ENCODE peak calls at places on chromosome 3, in eight cellular contexts. One of them, this sample, is unnamed.

GRCh38 chr3:104437131-104437750 is 929.5 kb upstream of the ALCAM start:
- DNase-seq in endothelial cell of umbilical vein: no peak
- DNase-seq in Peyer's patch: no peak
- DNase-seq in IMR-90: peak; percentile 53
- DNase-seq in H54: no peak
- DNase-seq in esophagus muscularis mucosa: no peak
- DNase-seq in NB4: no peak
- DNase-seq in adrenal gland: peak; percentile 1
- DNase-seq in this sample: no peak

GRCh38 chr3:85433334-85433733 is 474.5 kb downstream of the CADM2 start:
- DNase-seq in H54: no peak
- DNase-seq in IMR-90: no peak
- DNase-seq in NB4: no peak
- DNase-seq in adrenal gland: no peak
- DNase-seq in Peyer's patch: no peak
- DNase-seq in endothelial cell of umbilical vein: no peak
- DNase-seq in esophagus muscularis mucosa: no peak
- DNase-seq in this sample: no peak

GRCh38 chr3:141345528-141345927 is 22.8 kb upstream of the ZBTB38 start:
- DNase-seq in IMR-90: no peak
- DNase-seq in adrenal gland: no peak
- DNase-seq in NB4: no peak
- DNase-seq in H54: no peak
- DNase-seq in Peyer's patch: no peak
- DNase-seq in esophagus muscularis mucosa: no peak
- DNase-seq in endothelial cell of umbilical vein: no peak
- DNase-seq in this sample: no peak

GRCh38 chr3:12339701-12340480 is 51.0 kb downstream of the PPARG start:
- DNase-seq in IMR-90: no peak
- DNase-seq in adrenal gland: no peak
- DNase-seq in H54: no peak
- DNase-seq in esophagus muscularis mucosa: no peak
- DNase-seq in NB4: no peak
- DNase-seq in Peyer's patch: no peak
- DNase-seq in endothelial cell of umbilical vein: no peak
- DNase-seq in this sample: no peak

GRCh38 chr3:111923095-111923771 is 55.6 kb upstream of the ABHD10 start:
- DNase-seq in esophagus muscularis mucosa: no peak
- DNase-seq in IMR-90: peak; percentile 22
- DNase-seq in endothelial cell of umbilical vein: no peak
- DNase-seq in adrenal gland: no peak
- DNase-seq in NB4: no peak
- DNase-seq in H54: no peak
- DNase-seq in Peyer's patch: no peak
- DNase-seq in this sample: no peak

GRCh38 chr3:61524933-61525332 is 36.4 kb upstream of the PTPRG start:
- DNase-seq in IMR-90: no peak
- DNase-seq in H54: no peak
- DNase-seq in adrenal gland: peak; percentile 24
- DNase-seq in endothelial cell of umbilical vein: peak; percentile 49
- DNase-seq in NB4: no peak
- DNase-seq in esophagus muscularis mucosa: no peak
- DNase-seq in Peyer's patch: no peak
- DNase-seq in this sample: no peak

GRCh38 chr3:123552095-123552714 is 32.6 kb downstream of the HACD2 start:
- DNase-seq in IMR-90: peak; percentile 25
- DNase-seq in adrenal gland: no peak
- DNase-seq in NB4: peak; percentile 7
- DNase-seq in Peyer's patch: no peak
- DNase-seq in esophagus muscularis mucosa: no peak
- DNase-seq in H54: no peak
- DNase-seq in endothelial cell of umbilical vein: peak; percentile 45
- DNase-seq in this sample: no peak

GRCh38 chr3:64161481-64161952 is 63.7 kb downstream of the PRICKLE2 start:
- DNase-seq in H54: no peak
- DNase-seq in Peyer's patch: no peak
- DNase-seq in esophagus muscularis mucosa: no peak
- DNase-seq in NB4: no peak
- DNase-seq in endothelial cell of umbilical vein: no peak
- DNase-seq in IMR-90: no peak
- DNase-seq in adrenal gland: no peak
- DNase-seq in this sample: no peak

GRCh38 chr3:65177879-65178484 is 490.2 kb upstream of the ADAMTS9 start:
- DNase-seq in adrenal gland: no peak
- DNase-seq in NB4: no peak
- DNase-seq in Peyer's patch: no peak
- DNase-seq in esophagus muscularis mucosa: no peak
- DNase-seq in IMR-90: no peak
- DNase-seq in endothelial cell of umbilical vein: no peak
- DNase-seq in H54: no peak
- DNase-seq in this sample: no peak

GRCh38 chr3:127440384-127440783 is 150.1 kb downstream of the TPRA1 start:
- DNase-seq in endothelial cell of umbilical vein: no peak
- DNase-seq in IMR-90: no peak
- DNase-seq in adrenal gland: no peak
- DNase-seq in esophagus muscularis mucosa: no peak
- DNase-seq in H54: no peak
- DNase-seq in NB4: no peak
- DNase-seq in Peyer's patch: no peak
- DNase-seq in this sample: no peak

GRCh38 chr3:156803949-156804741 is 22.0 kb upstream of the LEKR1 start:
- DNase-seq in IMR-90: no peak
- DNase-seq in adrenal gland: no peak
- DNase-seq in NB4: no peak
- DNase-seq in H54: no peak
- DNase-seq in endothelial cell of umbilical vein: no peak
- DNase-seq in esophagus muscularis mucosa: no peak
- DNase-seq in Peyer's patch: no peak
- DNase-seq in this sample: peak; percentile 34
- TF ChIP-seq POLR2A in IMR-90: no peak
- TF ChIP-seq POLR2A in adrenal gland: no peak
- TF ChIP-seq POLR2A in NB4: no peak
- TF ChIP-seq POLR2A in H54: no peak
- TF ChIP-seq POLR2A in endothelial cell of umbilical vein: no peak
- TF ChIP-seq POLR2A in esophagus muscularis mucosa: no peak
- TF ChIP-seq POLR2A in Peyer's patch: no peak
- TF ChIP-seq POLR2A in this sample: no peak

DNA sequence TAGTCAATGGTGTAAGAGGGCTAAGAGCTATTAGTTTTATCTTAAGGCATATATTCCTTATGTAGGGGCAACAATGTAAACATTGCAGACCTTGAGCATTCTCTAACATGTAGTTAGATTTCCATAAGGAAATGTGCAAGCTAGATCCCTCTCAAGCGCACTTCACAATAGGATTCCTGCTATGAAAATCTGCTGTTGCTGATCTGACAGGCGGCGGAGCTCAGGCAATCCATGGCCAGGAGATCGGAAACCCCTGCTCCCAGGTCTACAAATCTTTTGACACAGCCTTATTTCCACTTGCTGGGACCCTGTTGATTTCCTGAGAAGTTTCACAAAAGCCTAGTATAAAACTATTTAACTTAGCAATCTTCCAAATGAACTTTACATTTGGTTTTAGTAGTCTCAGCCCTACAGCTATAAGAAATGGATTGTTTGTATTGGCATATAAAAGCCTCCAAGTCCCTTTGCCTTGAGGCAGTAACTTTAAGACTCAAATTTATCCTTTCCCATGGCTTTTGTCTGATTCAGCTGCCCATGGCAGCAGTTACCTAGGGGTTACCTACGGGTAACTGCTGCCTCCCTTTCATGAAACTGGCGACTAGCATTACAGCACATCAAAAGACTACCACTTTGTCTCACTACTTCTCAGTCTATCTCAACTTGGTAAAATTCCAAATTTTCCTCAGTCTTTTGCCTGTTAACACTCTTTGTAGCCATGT is 22.7 kb downstream of the TRA2B start:
- DNase-seq in IMR-90: no peak
- DNase-seq in NB4: no peak
- DNase-seq in Peyer's patch: no peak
- DNase-seq in adrenal gland: no peak
- DNase-seq in H54: no peak
- DNase-seq in esophagus muscularis mucosa: no peak
- DNase-seq in endothelial cell of umbilical vein: no peak
- DNase-seq in this sample: no peak
- TF ChIP-seq POLR2A in IMR-90: peak; percentile 14
- TF ChIP-seq POLR2A in NB4: peak; percentile 22
- TF ChIP-seq POLR2A in Peyer's patch: no peak
- TF ChIP-seq POLR2A in adrenal gland: no peak
- TF ChIP-seq POLR2A in H54: no peak
- TF ChIP-seq POLR2A in esophagus muscularis mucosa: no peak
- TF ChIP-seq POLR2A in endothelial cell of umbilical vein: no peak
- TF ChIP-seq POLR2A in this sample: no peak

GRCh38 chr3:131731709-131732108 is 228.9 kb upstream of the MRPL3 start:
- DNase-seq in IMR-90: no peak
- DNase-seq in adrenal gland: no peak
- DNase-seq in Peyer's patch: no peak
- DNase-seq in H54: no peak
- DNase-seq in endothelial cell of umbilical vein: no peak
- DNase-seq in esophagus muscularis mucosa: no peak
- DNase-seq in NB4: no peak
- DNase-seq in this sample: no peak
- TF ChIP-seq POLR2A in IMR-90: no peak
- TF ChIP-seq POLR2A in adrenal gland: no peak
- TF ChIP-seq POLR2A in Peyer's patch: no peak
- TF ChIP-seq POLR2A in H54: no peak
- TF ChIP-seq POLR2A in endothelial cell of umbilical vein: no peak
- TF ChIP-seq POLR2A in esophagus muscularis mucosa: no peak
- TF ChIP-seq POLR2A in NB4: no peak
- TF ChIP-seq POLR2A in this sample: no peak

GRCh38 chr3:79019924-79020173 is 747.9 kb downstream of the ROBO1 start:
- DNase-seq in IMR-90: no peak
- DNase-seq in NB4: no peak
- DNase-seq in esophagus muscularis mucosa: no peak
- DNase-seq in endothelial cell of umbilical vein: no peak
- DNase-seq in H54: no peak
- DNase-seq in adrenal gland: no peak
- DNase-seq in Peyer's patch: no peak
- DNase-seq in this sample: no peak

GRCh38 chr3:79015854-79016253 is 751.9 kb downstream of the ROBO1 start:
- DNase-seq in adrenal gland: no peak
- DNase-seq in endothelial cell of umbilical vein: no peak
- DNase-seq in IMR-90: no peak
- DNase-seq in H54: no peak
- DNase-seq in Peyer's patch: no peak
- DNase-seq in NB4: no peak
- DNase-seq in esophagus muscularis mucosa: no peak
- DNase-seq in this sample: no peak

GRCh38 chr3:79018671-79019136 is 749.1 kb downstream of the ROBO1 start:
- DNase-seq in esophagus muscularis mucosa: no peak
- DNase-seq in Peyer's patch: no peak
- DNase-seq in NB4: no peak
- DNase-seq in H54: peak; percentile 30
- DNase-seq in IMR-90: peak; percentile 64
- DNase-seq in endothelial cell of umbilical vein: peak; percentile 54
- DNase-seq in adrenal gland: peak; percentile 61
- DNase-seq in this sample: peak; percentile 61

GRCh38 chr3:79016587-79017380 is 751.0 kb downstream of the ROBO1 start:
- DNase-seq in endothelial cell of umbilical vein: no peak
- DNase-seq in NB4: no peak
- DNase-seq in H54: no peak
- DNase-seq in esophagus muscularis mucosa: no peak
- DNase-seq in Peyer's patch: no peak
- DNase-seq in adrenal gland: no peak
- DNase-seq in IMR-90: peak; percentile 53
- DNase-seq in this sample: no peak

DNA sequence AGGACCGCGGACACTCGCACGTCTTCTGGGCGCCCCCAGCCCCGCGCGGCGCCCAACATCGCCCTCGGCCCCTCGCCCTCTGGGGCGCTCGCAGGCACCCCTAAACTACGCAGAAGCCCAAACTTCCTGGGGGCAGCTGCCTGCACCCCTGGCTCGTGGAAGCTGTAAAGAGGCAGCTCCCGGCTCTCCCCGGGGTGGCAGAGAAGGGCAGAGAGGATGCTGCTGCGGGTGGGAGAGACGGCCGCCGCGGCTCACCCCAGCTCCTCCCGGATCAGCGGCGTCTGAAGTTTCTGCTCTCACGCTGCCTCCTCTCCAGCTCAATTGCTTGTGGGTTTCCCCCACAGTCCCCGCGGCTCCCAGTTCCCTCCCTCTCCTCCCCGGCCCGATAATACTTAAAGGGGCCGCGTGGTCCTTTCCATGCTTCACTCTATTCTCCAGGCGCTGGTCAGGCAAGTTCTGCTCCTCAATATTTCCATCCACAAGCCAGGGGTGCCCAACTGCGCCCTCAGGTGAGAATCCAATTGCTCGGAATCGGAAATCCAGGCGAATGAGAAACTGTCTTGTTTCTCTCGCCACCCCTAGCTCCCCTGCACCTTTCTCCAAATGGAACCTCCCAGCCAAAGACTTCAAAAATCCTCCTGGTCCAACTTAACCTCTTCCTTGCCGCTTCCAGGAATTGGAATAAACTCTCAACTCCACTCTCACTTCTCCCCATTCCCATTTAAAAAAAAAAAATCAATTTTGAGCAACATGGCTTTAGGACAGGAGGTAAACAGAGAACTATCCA is 748.5 kb downstream of the ROBO1 start:
- DNase-seq in endothelial cell of umbilical vein: peak; percentile 81
- DNase-seq in esophagus muscularis mucosa: no peak
- DNase-seq in adrenal gland: peak; percentile 86
- DNase-seq in Peyer's patch: peak; percentile 35
- DNase-seq in IMR-90: peak; percentile 93
- DNase-seq in NB4: no peak
- DNase-seq in H54: peak; percentile 64
- DNase-seq in this sample: peak; percentile 65
- TF ChIP-seq POLR2A in endothelial cell of umbilical vein: peak; percentile 54
- TF ChIP-seq POLR2A in esophagus muscularis mucosa: peak; percentile 19
- TF ChIP-seq POLR2A in adrenal gland: peak; percentile 58
- TF ChIP-seq POLR2A in Peyer's patch: peak; percentile 22
- TF ChIP-seq POLR2A in IMR-90: peak; percentile 94
- TF ChIP-seq POLR2A in NB4: no peak
- TF ChIP-seq POLR2A in H54: peak; percentile 90
- TF ChIP-seq POLR2A in this sample: no peak

GRCh38 chr3:45915080-45915479 is 28.2 kb upstream of the CXCR6 start:
- DNase-seq in Peyer's patch: no peak
- DNase-seq in IMR-90: no peak
- DNase-seq in NB4: no peak
- DNase-seq in H54: no peak
- DNase-seq in adrenal gland: no peak
- DNase-seq in esophagus muscularis mucosa: no peak
- DNase-seq in endothelial cell of umbilical vein: no peak
- DNase-seq in this sample: no peak
- TF ChIP-seq POLR2A in Peyer's patch: no peak
- TF ChIP-seq POLR2A in IMR-90: no peak
- TF ChIP-seq POLR2A in NB4: no peak
- TF ChIP-seq POLR2A in H54: no peak
- TF ChIP-seq POLR2A in adrenal gland: no peak
- TF ChIP-seq POLR2A in esophagus muscularis mucosa: no peak
- TF ChIP-seq POLR2A in endothelial cell of umbilical vein: no peak
- TF ChIP-seq POLR2A in this sample: no peak